ENCODE peak calls at places on chromosome 13, in four cellular contexts. One of them, this sample, is unnamed.

GRCh38 chr13:41514853-41515395 is 57.6 kb downstream of the RGCC start:
- DNase-seq in H9: no peak
- DNase-seq in left cardiac atrium: no peak
- DNase-seq in HCT116: no peak
- DNase-seq in this sample: no peak

GRCh38 chr13:39263033-39263432 is 224.8 kb downstream of the NHLRC3 start:
- DNase-seq in H9: peak
- DNase-seq in left cardiac atrium: peak
- DNase-seq in HCT116: peak
- DNase-seq in this sample: peak

GRCh38 chr13:102983496-102983895 is 82.7 kb downstream of the SLC10A2 start:
- DNase-seq in H9: no peak
- DNase-seq in left cardiac atrium: no peak
- DNase-seq in HCT116: no peak
- DNase-seq in this sample: no peak

GRCh38 chr13:98202026-98202425 is 25.0 kb upstream of the RNF113B start:
- DNase-seq in H9: no peak
- DNase-seq in left cardiac atrium: no peak
- DNase-seq in HCT116: no peak
- DNase-seq in this sample: peak

GRCh38 chr13:46896346-46897138 is at the start of gene HTR2A:
- DNase-seq in H9: no peak
- DNase-seq in left cardiac atrium: peak
- DNase-seq in HCT116: no peak
- DNase-seq in this sample: no peak

GRCh38 chr13:80040219-80040976 is 300.5 kb downstream of the SPRY2 start:
- DNase-seq in H9: no peak
- DNase-seq in left cardiac atrium: no peak
- DNase-seq in HCT116: peak
- DNase-seq in this sample: no peak

GRCh38 chr13:44422755-44423643 is 49.4 kb downstream of the SERP2 start:
- DNase-seq in H9: no peak
- DNase-seq in left cardiac atrium: no peak
- DNase-seq in HCT116: no peak
- DNase-seq in this sample: no peak

GRCh38 chr13:41222259-41222852 is 28.0 kb upstream of the KBTBD7 start:
- DNase-seq in H9: peak
- DNase-seq in left cardiac atrium: no peak
- DNase-seq in HCT116: peak
- DNase-seq in this sample: peak

GRCh38 chr13:99415851-99416331 is 85.4 kb upstream of the TM9SF2 start:
- DNase-seq in H9: no peak
- DNase-seq in left cardiac atrium: no peak
- DNase-seq in HCT116: no peak
- DNase-seq in this sample: no peak

GRCh38 chr13:24741016-24741662 is 22.8 kb upstream of the RNF17 start:
- DNase-seq in H9: peak
- DNase-seq in left cardiac atrium: no peak
- DNase-seq in HCT116: no peak
- DNase-seq in this sample: peak